ENCODE peak calls at places on chromosome 4, in nine cellular contexts. One of them, this sample, is unnamed.

GRCh38 chr4:182738283-182739047 is 178.7 kb downstream of the DCTD start:
- DNase-seq in mesendoderm: no peak
- DNase-seq in naive thymus-derived CD4-positive, alpha-beta T cell: no peak
- DNase-seq in CD8-positive, alpha-beta T cell: no peak
- DNase-seq in adipocyte: no peak
- DNase-seq in cardiac muscle cell: no peak
- DNase-seq in aorta: no peak
- DNase-seq in suprapubic skin: no peak
- DNase-seq in left ventricle myocardium inferior: no peak
- DNase-seq in this sample: no peak

GRCh38 chr4:55180980-55181379 is 55.6 kb upstream of the KDR start:
- DNase-seq in cardiac muscle cell: no peak
- DNase-seq in CD8-positive, alpha-beta T cell: no peak
- DNase-seq in naive thymus-derived CD4-positive, alpha-beta T cell: no peak
- DNase-seq in mesendoderm: peak; percentile 61
- DNase-seq in aorta: no peak
- DNase-seq in left ventricle myocardium inferior: no peak
- DNase-seq in adipocyte: no peak
- DNase-seq in suprapubic skin: no peak
- DNase-seq in this sample: no peak

GRCh38 chr4:10529891-10530786 is 72.9 kb upstream of the ZNF518B start:
- DNase-seq in CD8-positive, alpha-beta T cell: no peak
- DNase-seq in naive thymus-derived CD4-positive, alpha-beta T cell: no peak
- DNase-seq in suprapubic skin: no peak
- DNase-seq in adipocyte: no peak
- DNase-seq in left ventricle myocardium inferior: no peak
- DNase-seq in aorta: no peak
- DNase-seq in mesendoderm: peak; percentile 32
- DNase-seq in cardiac muscle cell: peak; percentile 90
- DNase-seq in this sample: no peak

GRCh38 chr4:183444953-183445543 is 612 bp downstream of the CDKN2AIP start:
- DNase-seq in mesendoderm: peak; percentile 53
- DNase-seq in suprapubic skin: peak; percentile 75
- DNase-seq in aorta: peak; percentile 86
- DNase-seq in adipocyte: peak; percentile 61
- DNase-seq in CD8-positive, alpha-beta T cell: no peak
- DNase-seq in cardiac muscle cell: peak; percentile 18
- DNase-seq in left ventricle myocardium inferior: peak; percentile 45
- DNase-seq in naive thymus-derived CD4-positive, alpha-beta T cell: no peak
- DNase-seq in this sample: peak; percentile 45

GRCh38 chr4:69858683-69859082 is 1.3 kb downstream of the SULT1E1 start:
- DNase-seq in mesendoderm: no peak
- DNase-seq in naive thymus-derived CD4-positive, alpha-beta T cell: no peak
- DNase-seq in CD8-positive, alpha-beta T cell: no peak
- DNase-seq in left ventricle myocardium inferior: no peak
- DNase-seq in suprapubic skin: no peak
- DNase-seq in cardiac muscle cell: peak; percentile 75
- DNase-seq in adipocyte: no peak
- DNase-seq in aorta: no peak
- DNase-seq in this sample: no peak

GRCh38 chr4:179607003-179607402 is 2164.8 kb upstream of the AGA start:
- DNase-seq in suprapubic skin: no peak
- DNase-seq in left ventricle myocardium inferior: no peak
- DNase-seq in aorta: no peak
- DNase-seq in mesendoderm: no peak
- DNase-seq in naive thymus-derived CD4-positive, alpha-beta T cell: no peak
- DNase-seq in cardiac muscle cell: no peak
- DNase-seq in adipocyte: no peak
- DNase-seq in CD8-positive, alpha-beta T cell: no peak
- DNase-seq in this sample: no peak

GRCh38 chr4:91837608-91838029 is 466.1 kb upstream of the GRID2 start:
- DNase-seq in suprapubic skin: no peak
- DNase-seq in left ventricle myocardium inferior: no peak
- DNase-seq in CD8-positive, alpha-beta T cell: no peak
- DNase-seq in mesendoderm: no peak
- DNase-seq in aorta: no peak
- DNase-seq in cardiac muscle cell: peak; percentile 88
- DNase-seq in adipocyte: peak; percentile 72
- DNase-seq in naive thymus-derived CD4-positive, alpha-beta T cell: no peak
- DNase-seq in this sample: no peak

GRCh38 chr4:188158336-188158735 is 19.1 kb downstream of the TRIML1 start:
- DNase-seq in naive thymus-derived CD4-positive, alpha-beta T cell: no peak
- DNase-seq in adipocyte: no peak
- DNase-seq in suprapubic skin: no peak
- DNase-seq in aorta: no peak
- DNase-seq in left ventricle myocardium inferior: no peak
- DNase-seq in cardiac muscle cell: no peak
- DNase-seq in CD8-positive, alpha-beta T cell: no peak
- DNase-seq in mesendoderm: no peak
- DNase-seq in this sample: no peak

DNA sequence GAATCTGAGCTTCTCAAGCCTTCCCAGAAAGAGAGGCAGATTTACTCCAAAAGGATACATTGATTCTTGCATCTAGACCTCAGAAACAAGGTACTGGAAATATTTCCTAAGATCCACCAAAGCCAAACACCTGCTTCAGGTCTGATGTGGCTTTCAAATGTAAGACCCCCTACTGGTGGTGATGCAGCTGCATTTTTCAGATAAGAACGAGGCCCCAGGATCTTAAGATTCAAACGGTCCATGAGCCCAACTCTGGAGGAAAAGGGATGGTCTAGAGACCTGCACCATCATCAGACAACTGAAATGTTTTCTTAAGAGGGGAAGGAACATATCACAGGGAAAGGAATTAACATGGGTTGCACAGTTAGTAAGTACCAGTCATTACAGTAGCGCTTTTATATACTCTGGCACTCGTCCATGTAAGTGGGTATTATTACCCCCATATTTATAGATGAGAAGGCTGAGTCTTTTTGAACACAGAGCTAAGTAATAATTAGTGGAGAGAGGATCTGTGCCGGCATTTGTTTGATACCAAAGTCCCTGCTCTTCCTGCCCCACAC is 73.7 kb downstream of the LEF1 start:
- DNase-seq in left ventricle myocardium inferior: no peak
- DNase-seq in suprapubic skin: no peak
- DNase-seq in adipocyte: no peak
- DNase-seq in CD8-positive, alpha-beta T cell: no peak
- DNase-seq in naive thymus-derived CD4-positive, alpha-beta T cell: no peak
- DNase-seq in mesendoderm: peak; percentile 23
- DNase-seq in aorta: no peak
- DNase-seq in cardiac muscle cell: no peak
- DNase-seq in this sample: no peak
- H3K4me3 ChIP-seq in left ventricle myocardium inferior: no peak overlapping the region
- H3K4me3 ChIP-seq in suprapubic skin: no peak overlapping the region
- H3K4me3 ChIP-seq in adipocyte: no peak overlapping the region
- H3K4me3 ChIP-seq in CD8-positive, alpha-beta T cell: no peak overlapping the region
- H3K4me3 ChIP-seq in naive thymus-derived CD4-positive, alpha-beta T cell: no peak overlapping the region
- H3K4me3 ChIP-seq in mesendoderm: no peak overlapping the region
- H3K4me3 ChIP-seq in aorta: no peak overlapping the region
- H3K4me3 ChIP-seq in cardiac muscle cell: no peak overlapping the region
- H3K4me3 ChIP-seq in this sample: no peak overlapping the region

GRCh38 chr4:140740422-140740821 is 15.8 kb downstream of the TBC1D9 start:
- DNase-seq in mesendoderm: peak; percentile 80
- DNase-seq in CD8-positive, alpha-beta T cell: no peak
- DNase-seq in cardiac muscle cell: no peak
- DNase-seq in suprapubic skin: no peak
- DNase-seq in adipocyte: no peak
- DNase-seq in aorta: no peak
- DNase-seq in left ventricle myocardium inferior: no peak
- DNase-seq in naive thymus-derived CD4-positive, alpha-beta T cell: no peak
- DNase-seq in this sample: no peak

GRCh38 chr4:140743194-140743931 is 12.8 kb downstream of the TBC1D9 start:
- DNase-seq in naive thymus-derived CD4-positive, alpha-beta T cell: no peak
- DNase-seq in cardiac muscle cell: no peak
- DNase-seq in adipocyte: peak; percentile 40
- DNase-seq in suprapubic skin: no peak
- DNase-seq in left ventricle myocardium inferior: no peak
- DNase-seq in mesendoderm: peak; percentile 75
- DNase-seq in CD8-positive, alpha-beta T cell: no peak
- DNase-seq in aorta: no peak
- DNase-seq in this sample: no peak

GRCh38 chr4:140740906-140741670 is 15.1 kb downstream of the TBC1D9 start:
- DNase-seq in naive thymus-derived CD4-positive, alpha-beta T cell: no peak
- DNase-seq in suprapubic skin: no peak
- DNase-seq in adipocyte: no peak
- DNase-seq in cardiac muscle cell: no peak
- DNase-seq in mesendoderm: peak; percentile 70
- DNase-seq in left ventricle myocardium inferior: no peak
- DNase-seq in CD8-positive, alpha-beta T cell: no peak
- DNase-seq in aorta: no peak
- DNase-seq in this sample: no peak

GRCh38 chr4:140744421-140744820 is 11.8 kb downstream of the TBC1D9 start:
- DNase-seq in naive thymus-derived CD4-positive, alpha-beta T cell: no peak
- DNase-seq in adipocyte: no peak
- DNase-seq in CD8-positive, alpha-beta T cell: no peak
- DNase-seq in left ventricle myocardium inferior: no peak
- DNase-seq in suprapubic skin: no peak
- DNase-seq in mesendoderm: peak; percentile 63
- DNase-seq in cardiac muscle cell: no peak
- DNase-seq in aorta: no peak
- DNase-seq in this sample: no peak

GRCh38 chr4:140742838-140743193 is 13.4 kb downstream of the TBC1D9 start:
- DNase-seq in suprapubic skin: no peak
- DNase-seq in adipocyte: no peak
- DNase-seq in left ventricle myocardium inferior: no peak
- DNase-seq in aorta: no peak
- DNase-seq in naive thymus-derived CD4-positive, alpha-beta T cell: no peak
- DNase-seq in cardiac muscle cell: no peak
- DNase-seq in mesendoderm: no peak
- DNase-seq in CD8-positive, alpha-beta T cell: no peak
- DNase-seq in this sample: no peak
- H3K4me1 ChIP-seq in suprapubic skin: peaks cover 14% of the 10 kb centered on the region
- H3K4me1 ChIP-seq in adipocyte: peaks cover 8% of the 10 kb centered on the region
- H3K4me1 ChIP-seq in left ventricle myocardium inferior: peaks cover 57% of the 10 kb centered on the region
- H3K4me1 ChIP-seq in aorta: no peaks in the 10 kb centered on the region
- H3K4me1 ChIP-seq in naive thymus-derived CD4-positive, alpha-beta T cell: no peaks in the 10 kb centered on the region
- H3K4me1 ChIP-seq in cardiac muscle cell: no peaks in the 10 kb centered on the region
- H3K4me1 ChIP-seq in mesendoderm: peaks cover 25% of the 10 kb centered on the region
- H3K4me1 ChIP-seq in CD8-positive, alpha-beta T cell: no peaks in the 10 kb centered on the region
- H3K4me1 ChIP-seq in this sample: peaks cover 13% of the 10 kb centered on the region

DNA sequence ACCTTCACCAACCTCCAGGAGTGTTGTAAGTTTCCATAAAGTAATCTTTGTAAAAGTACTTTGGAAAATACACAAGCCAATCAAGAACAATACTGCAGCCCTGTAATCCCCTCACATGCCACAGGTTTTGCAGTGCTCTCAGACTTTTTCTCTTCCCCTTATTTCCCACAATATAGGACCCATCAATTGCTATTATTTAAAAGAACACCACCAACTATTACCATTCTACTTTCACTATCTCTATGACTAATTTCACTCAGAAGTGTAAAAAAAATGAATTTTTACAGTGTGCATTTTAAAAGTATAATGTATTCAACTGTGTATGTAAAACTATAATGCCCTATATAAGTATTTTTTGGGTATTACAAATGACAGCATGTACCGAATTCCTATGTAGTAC is 1.7 kb downstream of the ATP8A1 start:
- DNase-seq in suprapubic skin: no peak
- DNase-seq in mesendoderm: no peak
- DNase-seq in adipocyte: no peak
- DNase-seq in left ventricle myocardium inferior: no peak
- DNase-seq in naive thymus-derived CD4-positive, alpha-beta T cell: no peak
- DNase-seq in CD8-positive, alpha-beta T cell: no peak
- DNase-seq in cardiac muscle cell: no peak
- DNase-seq in aorta: no peak
- DNase-seq in this sample: no peak
- H3K4me3 ChIP-seq in suprapubic skin: peak overlapping the region; percentile 91
- H3K4me3 ChIP-seq in mesendoderm: no peak overlapping the region
- H3K4me3 ChIP-seq in adipocyte: peak overlapping the region; percentile 16
- H3K4me3 ChIP-seq in left ventricle myocardium inferior: peak overlapping the region; percentile 78
- H3K4me3 ChIP-seq in naive thymus-derived CD4-positive, alpha-beta T cell: peak overlapping the region; percentile 96
- H3K4me3 ChIP-seq in CD8-positive, alpha-beta T cell: peak overlapping the region; percentile 80
- H3K4me3 ChIP-seq in cardiac muscle cell: peak overlapping the region; percentile 78
- H3K4me3 ChIP-seq in aorta: no peak overlapping the region
- H3K4me3 ChIP-seq in this sample: no peak overlapping the region

GRCh38 chr4:7051905-7052304 is 8.7 kb downstream of the TADA2B start:
- DNase-seq in CD8-positive, alpha-beta T cell: no peak
- DNase-seq in aorta: peak; percentile 71
- DNase-seq in naive thymus-derived CD4-positive, alpha-beta T cell: no peak
- DNase-seq in left ventricle myocardium inferior: no peak
- DNase-seq in adipocyte: no peak
- DNase-seq in mesendoderm: no peak
- DNase-seq in suprapubic skin: no peak
- DNase-seq in cardiac muscle cell: no peak
- DNase-seq in this sample: no peak

GRCh38 chr4:7051144-7051495 is 7.9 kb downstream of the TADA2B start:
- DNase-seq in aorta: peak; percentile 53
- DNase-seq in cardiac muscle cell: no peak
- DNase-seq in CD8-positive, alpha-beta T cell: no peak
- DNase-seq in left ventricle myocardium inferior: no peak
- DNase-seq in adipocyte: no peak
- DNase-seq in naive thymus-derived CD4-positive, alpha-beta T cell: no peak
- DNase-seq in mesendoderm: no peak
- DNase-seq in suprapubic skin: no peak
- DNase-seq in this sample: no peak

GRCh38 chr4:7052313-7052712 is 9.1 kb downstream of the TADA2B start:
- DNase-seq in adipocyte: no peak
- DNase-seq in left ventricle myocardium inferior: no peak
- DNase-seq in naive thymus-derived CD4-positive, alpha-beta T cell: no peak
- DNase-seq in CD8-positive, alpha-beta T cell: no peak
- DNase-seq in aorta: no peak
- DNase-seq in mesendoderm: no peak
- DNase-seq in cardiac muscle cell: no peak
- DNase-seq in suprapubic skin: no peak
- DNase-seq in this sample: no peak

GRCh38 chr4:7054106-7054880 is 11.1 kb downstream of the TADA2B start:
- DNase-seq in left ventricle myocardium inferior: no peak
- DNase-seq in suprapubic skin: no peak
- DNase-seq in cardiac muscle cell: no peak
- DNase-seq in adipocyte: no peak
- DNase-seq in CD8-positive, alpha-beta T cell: no peak
- DNase-seq in aorta: peak; percentile 72
- DNase-seq in naive thymus-derived CD4-positive, alpha-beta T cell: no peak
- DNase-seq in mesendoderm: no peak
- DNase-seq in this sample: no peak

DNA sequence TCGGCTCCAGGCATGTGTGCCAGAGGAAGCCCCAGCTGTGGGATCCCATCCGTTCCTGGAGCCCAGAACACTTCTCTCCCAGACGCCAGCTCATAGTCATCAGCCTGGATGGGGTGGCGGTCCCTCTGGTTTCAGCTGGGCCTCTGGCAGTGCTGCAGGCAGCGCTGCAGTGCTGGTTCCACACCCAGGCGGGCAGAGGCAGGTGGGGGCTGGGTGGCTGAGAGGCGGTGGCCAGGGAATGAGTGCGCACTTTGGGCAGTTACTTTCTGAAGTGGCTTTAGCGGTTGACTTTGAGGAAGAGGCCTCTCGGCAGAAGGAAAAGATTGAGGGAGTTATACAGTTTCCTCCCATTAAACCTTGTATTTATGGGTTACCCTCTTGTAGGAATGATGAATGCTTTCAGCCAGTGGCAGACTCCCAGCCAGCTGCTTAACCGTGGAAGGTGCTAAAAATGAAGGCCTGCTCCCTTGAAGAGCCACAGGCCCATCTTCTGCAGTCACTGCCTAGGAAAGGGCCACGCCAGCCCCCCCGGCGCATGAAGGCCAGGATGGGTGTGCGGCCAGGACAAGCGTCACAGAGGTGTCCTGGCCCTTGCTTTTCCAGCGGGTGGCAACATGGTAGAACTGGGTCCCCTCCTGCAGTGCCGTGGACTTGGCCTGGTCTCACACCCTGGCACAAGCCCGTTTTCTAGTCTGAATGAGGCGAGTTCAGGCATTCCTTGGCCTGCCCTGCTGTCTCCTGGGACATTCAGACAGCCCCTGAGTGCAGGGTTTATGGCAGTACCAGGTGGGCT is 9.9 kb downstream of the TADA2B start:
- DNase-seq in suprapubic skin: no peak
- DNase-seq in left ventricle myocardium inferior: peak; percentile 62
- DNase-seq in CD8-positive, alpha-beta T cell: no peak
- DNase-seq in adipocyte: no peak
- DNase-seq in naive thymus-derived CD4-positive, alpha-beta T cell: no peak
- DNase-seq in cardiac muscle cell: no peak
- DNase-seq in mesendoderm: no peak
- DNase-seq in aorta: peak; percentile 79
- DNase-seq in this sample: no peak
- H3K4me1 ChIP-seq in suprapubic skin: peaks cover 16% of the 10 kb centered on the region
- H3K4me1 ChIP-seq in left ventricle myocardium inferior: peaks cover 71% of the 10 kb centered on the region
- H3K4me1 ChIP-seq in CD8-positive, alpha-beta T cell: peaks cover 16% of the 10 kb centered on the region
- H3K4me1 ChIP-seq in adipocyte: no peaks in the 10 kb centered on the region
- H3K4me1 ChIP-seq in naive thymus-derived CD4-positive, alpha-beta T cell: no peaks in the 10 kb centered on the region
- H3K4me1 ChIP-seq in cardiac muscle cell: peaks cover 8% of the 10 kb centered on the region
- H3K4me1 ChIP-seq in mesendoderm: no peaks in the 10 kb centered on the region
- H3K4me1 ChIP-seq in aorta: no peaks in the 10 kb centered on the region
- H3K4me1 ChIP-seq in this sample: no peaks in the 10 kb centered on the region

This sample was measured in SJSA1.